ENCODE peak calls at places on chromosomes 6 and 20, in seven cellular contexts. Z, U, T, Q, V, Y and P are unnamed samples.

GRCh38 chr20:14413835-14414234 is 76.4 kb upstream of the FLRT3 start:
- DNase-seq in Y (no peak), V (no peak), Z (no peak), U (no peak), T (no peak), Q (no peak), P (no peak)

GRCh38 chr6:81098109-81098814 is 654.2 kb downstream of the TENT5A start:
- DNase-seq in V (no peak), Q (no peak), Y (no peak), T (no peak), Z (no peak), U (no peak), P (no peak)

GRCh38 chr6:31874836-31875572 is 3.8 kb downstream of the SLC44A4 start:
- DNase-seq in V (no peak), Z (no peak), U (no peak), Q (peak; percentile 45), T (no peak), Y (no peak), P (no peak)

GRCh38 chr6:170211404-170212025 is 79.4 kb downstream of the DLL1 start:
- DNase-seq in V (no peak), Y (no peak), T (no peak), Q (no peak), U (peak; percentile 11), Z (no peak), P (peak; percentile 24)

GRCh38 chr6:28543671-28544131 is 18.0 kb downstream of the GPX5 start:
- DNase-seq in U (peak; percentile 48), Z (peak; percentile 14), Q (no peak), T (peak; percentile 51), Y (peak; percentile 22), V (peak; percentile 14), P (peak; percentile 52)

GRCh38 chr20:15100506-15101160 is 763.2 kb upstream of the FLRT3 start:
- DNase-seq in Y (peak; percentile 46), U (no peak), V (peak; percentile 64), T (no peak), Z (no peak), Q (peak; percentile 84), P (no peak)

GRCh38 chr20:50048420-50049166 is 64.4 kb downstream of the UBE2V1 start:
- DNase-seq in Z (peak; percentile 22), T (no peak), Y (no peak), V (no peak), Q (peak; percentile 79), U (no peak), P (no peak)

GRCh38 chr20:11170565-11170964 is 496.8 kb upstream of the JAG1 start:
- DNase-seq in V (no peak), Y (peak; percentile 56), T (no peak), Z (no peak), U (no peak), Q (peak; percentile 77), P (no peak)

GRCh38 chr20:49685161-49685601 is 28.5 kb downstream of the B4GALT5 start:
- DNase-seq in Y (peak; percentile 60), V (no peak), T (no peak), U (no peak), Z (no peak), Q (no peak), P (no peak)

GRCh38 chr20:58755062-58755697 is 62.6 kb downstream of the NPEPL1 start:
- DNase-seq in T (peak; percentile 10), Z (no peak), V (no peak), Q (no peak), U (no peak), Y (no peak), P (no peak)

GRCh38 chr6:43963877-43964658 is 163.2 kb downstream of the MRPL14 start:
- DNase-seq in Z (no peak), U (no peak), Y (no peak), V (no peak), T (peak; percentile 22), Q (no peak), P (no peak)

GRCh38 chr20:56808732-56809131 is 179.6 kb downstream of the TFAP2C start:
- DNase-seq in Y (no peak), Q (no peak), T (peak; percentile 42), U (no peak), Z (no peak), V (peak; percentile 90), P (no peak)

GRCh38 chr6:15384901-15385300 is 139.0 kb downstream of the JARID2 start:
- DNase-seq in Q (no peak), V (no peak), U (peak; percentile 36), T (no peak), Y (no peak), Z (no peak), P (no peak)

GRCh38 chr6:44775121-44775520 is 387.6 kb downstream of the CDC5L start:
- DNase-seq in V (no peak), U (no peak), T (no peak), Z (no peak), Q (no peak), Y (no peak), P (no peak)

DNA sequence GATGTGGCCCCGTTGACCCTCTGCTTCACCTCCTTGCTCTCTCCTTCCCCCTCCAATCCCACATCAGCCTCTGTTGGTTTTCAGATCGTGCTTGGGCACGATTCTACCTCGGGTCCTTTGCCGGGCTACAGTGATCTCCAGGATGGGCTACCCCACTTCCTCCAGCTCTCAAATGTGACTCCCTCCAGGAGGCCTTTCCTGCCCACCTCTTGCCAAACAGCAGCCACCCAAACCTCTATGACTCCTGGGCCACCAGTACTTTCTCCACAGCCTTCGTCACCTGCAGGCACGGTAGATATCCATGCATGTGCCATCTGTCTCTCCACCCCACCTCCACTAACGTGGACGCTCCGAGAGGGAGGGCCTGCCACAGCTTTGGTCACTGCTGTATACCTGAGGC is 55.9 kb upstream of the NXT1 start:
- DNase-seq in T (no peak), Z (no peak), V (no peak), Y (no peak), Q (no peak), U (no peak), P (no peak)
- TF ChIP-seq CTCF in T (no peak), Z (no peak), V (no peak), Y (no peak), Q (no peak), U (no peak), P (no peak)

GRCh38 chr20:60211618-60212463 is 253.6 kb downstream of the CDH26 start:
- DNase-seq in Q (no peak), Z (no peak), Y (no peak), T (no peak), V (no peak), U (no peak), P (no peak)

GRCh38 chr20:60213126-60213893 is 255.1 kb downstream of the CDH26 start:
- DNase-seq in Z (no peak), T (no peak), U (no peak), Q (no peak), V (no peak), Y (no peak), P (no peak)

GRCh38 chr20:60209048-60209447 is 250.8 kb downstream of the CDH26 start:
- DNase-seq in U (no peak), Z (no peak), V (no peak), T (no peak), Y (no peak), Q (no peak), P (no peak)

GRCh38 chr20:60212695-60213094 is 254.5 kb downstream of the CDH26 start:
- DNase-seq in V (no peak), Y (no peak), Q (no peak), T (no peak), U (no peak), Z (no peak), P (no peak)

DNA sequence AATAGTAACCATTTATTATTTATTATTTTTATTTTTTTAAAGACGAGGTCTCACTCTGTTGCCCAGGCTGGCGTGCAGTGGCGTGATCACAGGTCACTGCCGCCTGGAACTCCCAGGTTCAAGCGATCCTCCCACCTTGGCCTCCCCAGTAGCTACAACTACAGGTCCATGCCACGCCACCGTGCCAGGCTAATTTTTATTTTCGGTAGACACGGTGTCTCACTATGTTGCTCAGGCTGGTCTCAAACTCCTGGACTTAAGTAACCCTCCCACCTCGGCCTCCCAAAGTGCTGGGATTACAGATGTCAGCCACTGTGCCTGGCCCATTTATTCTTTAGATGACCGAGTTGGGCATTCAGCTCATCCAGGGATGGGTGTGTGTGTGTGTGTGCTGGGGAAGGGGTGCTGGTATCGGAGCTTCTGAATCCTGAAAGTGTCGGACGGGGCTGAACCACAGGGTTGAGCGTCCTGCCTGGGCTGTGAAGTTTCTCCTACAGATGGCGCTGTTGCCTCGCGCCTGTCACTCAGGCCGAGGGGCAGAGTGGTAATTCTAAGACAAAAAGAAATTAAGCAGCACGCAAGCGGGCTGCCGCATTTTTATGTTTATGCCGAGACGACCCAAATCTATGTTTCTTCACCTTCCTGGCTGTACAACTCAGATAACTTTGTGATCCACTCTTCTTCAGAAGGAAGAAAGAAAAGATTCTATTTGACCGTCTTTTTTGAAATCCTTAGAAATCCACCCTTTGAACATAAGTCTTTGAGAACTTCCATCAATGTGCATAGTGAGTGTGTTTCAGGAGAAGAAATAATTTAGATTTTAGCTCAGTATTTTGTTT is 252.8 kb downstream of the CDH26 start:
- DNase-seq in U (peak; percentile 39), Q (peak; percentile 50), T (peak; percentile 78), Y (peak; percentile 45), V (peak; percentile 66), Z (peak; percentile 50), P (peak; percentile 62)
- TF ChIP-seq CTCF in U (peak; percentile 66), Q (peak; percentile 90), T (peak; percentile 92), Y (peak; percentile 78), V (peak; percentile 94), Z (peak; percentile 81), P (peak; percentile 77)

DNA sequence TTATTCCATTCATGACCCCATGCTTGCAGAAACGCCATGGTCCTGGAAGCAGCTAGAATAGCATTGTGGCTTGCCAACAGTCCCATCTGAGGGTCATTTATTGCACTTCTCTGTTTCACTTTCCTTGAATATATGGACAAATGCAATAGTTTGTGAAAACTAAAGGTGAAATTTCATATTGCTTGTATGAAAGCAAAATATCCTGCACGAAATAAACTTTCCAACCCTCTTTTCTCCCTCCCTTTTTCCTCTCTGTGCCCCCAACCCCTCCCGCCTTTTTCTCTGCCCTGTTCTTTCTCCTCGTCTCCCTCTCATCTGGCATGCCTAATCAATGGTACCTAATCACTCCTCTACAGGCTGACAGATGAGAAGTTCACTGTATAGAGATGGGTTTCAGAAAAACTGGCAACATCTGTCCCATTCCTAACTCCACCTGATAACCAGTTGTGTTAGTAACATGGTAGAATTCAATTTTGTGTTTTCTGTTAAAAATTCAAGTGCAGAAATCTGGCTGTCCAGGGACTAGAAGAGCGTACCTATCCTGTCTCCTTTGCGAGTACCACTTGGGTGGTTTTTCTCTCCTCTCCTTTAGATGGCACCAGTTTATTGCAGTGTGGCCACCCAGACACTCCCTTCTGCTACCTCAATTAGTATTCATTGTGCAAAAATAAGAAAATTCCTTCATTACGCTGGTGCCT is 198.6 kb downstream of the FOXA2 start:
- DNase-seq in T (no peak), Z (no peak), V (peak; percentile 55), U (no peak), Q (no peak), Y (peak; percentile 7), P (no peak)
- TF ChIP-seq CTCF in T (peak; percentile 56), Z (no peak), V (peak; percentile 59), U (no peak), Q (no peak), Y (peak; percentile 9), P (no peak)

DNA sequence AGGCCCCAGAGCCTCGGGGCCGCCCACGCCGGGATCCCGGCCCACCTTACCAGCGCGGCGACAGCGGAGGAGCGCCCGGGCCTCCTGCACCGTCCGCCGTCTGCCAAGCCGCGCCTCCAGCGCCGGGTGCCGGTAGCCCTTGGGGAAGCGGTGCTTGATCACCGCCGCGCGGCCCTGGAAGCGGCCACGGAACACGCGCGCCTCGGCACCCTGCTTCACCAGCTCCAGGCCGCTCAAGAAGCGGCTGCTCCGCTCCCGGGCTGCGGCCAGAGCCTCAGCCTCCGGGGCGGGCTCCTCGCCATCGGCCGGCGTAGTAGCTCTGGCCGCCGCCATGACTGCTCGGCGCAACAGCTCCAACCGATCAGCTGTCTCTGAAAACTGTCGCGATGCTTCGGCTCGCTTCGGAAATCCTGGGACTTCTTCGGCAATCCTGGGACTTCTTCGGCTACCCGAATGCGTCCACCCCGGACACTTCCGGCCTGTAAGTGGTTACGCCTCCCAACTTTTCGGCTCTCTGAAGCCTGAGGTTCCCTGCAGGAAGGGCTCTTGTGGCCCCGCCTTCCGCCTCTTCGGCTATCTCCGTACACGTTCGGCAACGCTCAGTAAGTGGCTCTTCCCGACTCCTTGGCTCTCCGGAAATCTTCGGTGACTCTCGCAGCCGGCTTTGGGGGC is at the start of gene TP53RK:
- DNase-seq in U (peak; percentile 99), T (peak; percentile 100), Q (peak; percentile 100), Y (peak; percentile 100), V (peak; percentile 100), Z (peak; percentile 93), P (peak; percentile 98)
- TF ChIP-seq CTCF in U (no peak), T (peak; percentile 44), Q (peak; percentile 20), Y (peak; percentile 25), V (peak; percentile 19), Z (no peak), P (no peak)